ENCODE peak calls at places on chromosomes 16 and 17, in four cellular contexts. W is vagina; S is naive thymus-derived CD4-positive, alpha-beta T cell; V is H9. Z is an unnamed sample. For H3K4me1, the result is how much of the 10 kb centered on the place peaks cover.

GRCh38 chr17:30352247-30352814 is 18.5 kb upstream of the TMIGD1 start:
- DNase-seq in W (no peak), S (no peak), V (no peak), Z (no peak)

GRCh38 chr17:44204453-44204882 is 4.8 kb upstream of the ATXN7L3 start:
- DNase-seq in V (no peak), W (no peak), S (no peak), Z (no peak)

GRCh38 chr16:74984670-74985411 is at the start of gene WDR59:
- DNase-seq in V (peak), S (peak), W (peak), Z (peak)

GRCh38 chr17:65345261-65346060 is 208.3 kb downstream of the RGS9 start:
- DNase-seq in W (no peak), S (no peak), V (no peak), Z (no peak)

GRCh38 chr17:67514998-67515397 is 137.9 kb downstream of the PITPNC1 start:
- DNase-seq in S (no peak), V (peak), W (peak), Z (no peak)

GRCh38 chr17:68318103-68318991 is 27.1 kb downstream of the ARSG start:
- DNase-seq in W (no peak), V (no peak), S (no peak), Z (no peak)

GRCh38 chr16:5175263-5175662 is 77.7 kb upstream of the EEF2KMT start:
- DNase-seq in W (no peak), V (no peak), S (no peak), Z (no peak)

GRCh38 chr16:14579266-14579665 is 50.8 kb downstream of the PARN start:
- DNase-seq in W (no peak), V (no peak), S (no peak), Z (no peak)

GRCh38 chr16:14409563-14409962 is 220.5 kb downstream of the PARN start:
- DNase-seq in W (peak), S (no peak), V (no peak), Z (no peak)

GRCh38 chr17:3911271-3912053 is 4.8 kb downstream of the P2RX1 start:
- DNase-seq in S (no peak), V (peak), W (no peak), Z (no peak)

GRCh38 chr17:77266891-77267341 is 126.1 kb downstream of the SEC14L1 start:
- DNase-seq in V (peak), W (no peak), S (no peak), Z (no peak)

GRCh38 chr17:57874434-57875108 is 24.7 kb upstream of the MRPS23 start:
- DNase-seq in W (no peak), S (no peak), V (peak), Z (peak)
- H3K4me1 ChIP-seq in W (half or more), S (under half), V (under half), Z (under half)

DNA sequence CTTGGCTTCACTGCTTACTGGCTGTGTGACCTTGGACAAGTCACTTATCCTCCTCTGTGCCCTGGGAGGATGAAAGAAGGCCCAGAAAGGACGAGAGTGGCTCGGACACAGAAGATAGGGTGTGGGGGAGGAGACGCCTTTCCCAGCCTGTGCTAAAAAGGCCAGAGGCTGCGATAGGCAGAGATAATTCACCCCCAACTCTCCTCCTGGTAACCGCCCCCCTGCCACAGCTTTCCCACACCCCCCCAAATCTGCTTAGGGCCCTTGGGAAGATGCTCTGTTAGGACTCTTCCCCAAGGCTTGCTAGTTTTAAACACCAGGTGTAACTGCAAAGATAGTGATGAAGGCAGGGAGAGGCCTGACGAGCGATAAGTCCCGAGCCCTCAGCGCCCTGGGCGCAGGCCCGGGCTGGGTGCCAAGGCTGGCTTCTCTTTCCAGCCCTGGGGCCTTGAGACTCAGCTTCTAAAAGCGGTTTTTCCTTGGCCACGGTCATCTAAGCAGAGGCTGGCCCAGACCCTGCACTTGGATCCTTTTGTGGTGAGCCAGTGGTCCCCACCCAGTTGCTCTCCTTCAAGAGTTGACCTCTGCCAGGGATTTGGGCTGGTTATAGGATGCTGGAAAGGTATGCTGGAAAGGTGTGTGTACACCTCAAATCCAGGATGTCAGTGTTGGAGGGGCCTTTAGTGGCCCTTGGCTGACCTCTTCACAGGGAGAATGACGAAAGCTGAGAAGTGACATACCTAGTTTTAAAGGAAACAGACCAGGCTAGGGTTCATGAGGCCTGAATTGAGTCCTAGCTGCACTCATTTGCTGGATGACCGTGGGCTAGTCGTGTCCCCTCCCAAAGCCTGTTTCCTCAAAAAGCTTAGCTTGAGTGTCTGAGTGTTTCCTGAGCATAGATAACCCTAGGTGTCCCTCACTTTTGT is 3.4 kb upstream of the PPP1R9B start:
- DNase-seq in W (no peak), V (no peak), S (no peak), Z (peak)
- H3K4me1 ChIP-seq in W (under half), V (under half), S (under half), Z (under half)

GRCh38 chr17:81406117-81406953 is 11.1 kb downstream of the BAHCC1 start:
- DNase-seq in W (no peak), V (no peak), S (no peak), Z (no peak)
- H3K4me1 ChIP-seq in W (half or more), V (under half), S (under half), Z (under half)

GRCh38 chr16:30990105-30990504 is 5.1 kb downstream of the HSD3B7 start:
- DNase-seq in V (no peak), W (no peak), S (no peak), Z (peak)

GRCh38 chr16:30992931-30993816 is 8.2 kb downstream of the HSD3B7 start:
- DNase-seq in S (no peak), V (no peak), W (no peak), Z (no peak)

GRCh38 chr16:30991052-30991451 is 6.0 kb downstream of the HSD3B7 start:
- DNase-seq in S (no peak), V (no peak), W (no peak), Z (peak)

GRCh38 chr16:30989469-30990047 is 4.6 kb downstream of the HSD3B7 start:
- DNase-seq in W (no peak), S (no peak), V (no peak), Z (no peak)

GRCh38 chr16:30992381-30992780 is 7.4 kb downstream of the HSD3B7 start:
- DNase-seq in W (no peak), V (no peak), S (no peak), Z (no peak)
- H3K4me1 ChIP-seq in W (under half), V (under half), S (under half), Z (under half)

DNA sequence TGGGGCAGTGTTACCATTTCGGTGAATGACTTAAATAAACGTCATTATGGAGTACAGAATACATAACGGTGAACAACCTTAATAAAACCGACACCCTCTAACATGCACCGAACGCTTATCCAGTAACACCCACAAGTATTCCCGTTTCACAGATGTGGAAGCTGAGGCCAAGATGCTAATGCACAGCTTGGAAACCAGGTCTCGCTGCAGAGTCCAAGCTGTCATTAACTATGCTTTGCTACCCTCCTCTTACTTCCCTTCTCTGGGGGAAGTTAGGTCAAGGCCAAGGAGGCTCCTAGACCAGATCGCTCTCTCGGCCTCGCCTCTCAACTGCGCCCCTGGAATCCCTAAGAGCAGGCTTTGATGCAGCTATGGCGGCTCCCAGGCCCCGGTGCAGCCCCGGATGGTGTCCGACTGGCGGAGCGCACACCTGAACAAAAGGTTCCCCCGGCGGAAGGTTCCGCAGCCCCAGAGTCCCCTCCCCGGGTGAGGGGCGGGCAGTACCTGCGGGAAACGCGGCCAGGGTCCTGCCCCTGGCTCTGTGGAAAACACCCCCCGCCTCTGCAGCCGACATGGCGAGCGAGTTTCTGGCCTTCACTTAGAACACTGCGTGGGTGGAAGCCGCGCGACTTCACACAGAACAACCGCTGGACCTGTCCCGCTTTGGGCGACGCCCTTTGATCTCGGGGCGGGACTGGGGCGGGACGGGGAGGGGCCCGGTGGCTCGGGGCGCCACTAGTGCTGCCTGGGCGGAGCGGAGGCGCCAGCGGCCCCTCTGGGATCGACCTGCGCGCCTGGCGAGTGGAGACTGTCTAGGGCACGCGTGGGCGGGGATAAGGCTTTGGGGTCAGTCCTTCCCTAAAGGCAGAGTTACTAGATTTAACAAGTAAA is at the start of gene CPPED1:
- DNase-seq in W (peak), S (peak), V (peak), Z (peak)
- H3K4me1 ChIP-seq in W (under half), S (under half), V (under half), Z (under half)

GRCh38 chr17:82216301-82217119 is 3.9 kb upstream of the CCDC57 start:
- DNase-seq in V (no peak), S (no peak), W (no peak), Z (peak)
- H3K4me1 ChIP-seq in V (under half), S (under half), W (under half), Z (under half)

Z was measured in aorta.